ENCODE peak calls at places on chromosome 12, in seven cellular contexts. K is Peyer's patch, H is Karpas-422, E is cardiac muscle cell, A is neural progenitor cell, U is A549, C is neuronal stem cell. T is an unnamed sample.

GRCh38 chr12:106981781-106982180 is 5.2 kb downstream of the MTERF2 start:
- DNase-seq in A (no peak), U (no peak), E (peak; percentile 77), C (no peak), K (no peak), H (no peak), T (no peak)

GRCh38 chr12:64181504-64182291 is 40.4 kb downstream of the KICS2 start:
- DNase-seq in E (peak; percentile 92), U (peak; percentile 69), K (peak; percentile 54), C (peak; percentile 23), H (peak; percentile 33), A (peak; percentile 49), T (no peak)

GRCh38 chr12:6277982-6278438 is 32.5 kb upstream of the PLEKHG6 start:
- DNase-seq in E (no peak), U (no peak), H (no peak), C (no peak), A (no peak), K (peak; percentile 59), T (no peak)

GRCh38 chr12:121590476-121591143 is 9.8 kb upstream of the KDM2B start:
- DNase-seq in U (no peak), K (peak; percentile 68), A (peak; percentile 74), C (peak; percentile 63), E (peak; percentile 26), H (peak; percentile 34), T (peak; percentile 67)

GRCh38 chr12:116565963-116566362 is 6.8 kb downstream of the MAP1LC3B2 start:
- DNase-seq in H (peak; percentile 38), C (no peak), K (no peak), A (no peak), U (no peak), E (no peak), T (no peak)

GRCh38 chr12:115710104-115710564 is 567.4 kb downstream of the MED13L start:
- DNase-seq in U (peak; percentile 7), H (no peak), K (no peak), A (no peak), E (peak; percentile 67), C (no peak), T (no peak)

GRCh38 chr12:93785262-93786010 is 108.3 kb downstream of the CRADD start:
- DNase-seq in A (peak; percentile 19), C (peak; percentile 27), H (no peak), E (peak; percentile 94), U (peak; percentile 86), K (peak; percentile 79), T (peak; percentile 40)

GRCh38 chr12:122785503-122785902 is 11.1 kb downstream of the CCDC62 start:
- DNase-seq in E (no peak), K (no peak), C (no peak), H (no peak), U (no peak), A (no peak), T (no peak)

GRCh38 chr12:116461060-116461459 is 98.1 kb upstream of the MAP1LC3B2 start:
- DNase-seq in H (no peak), U (no peak), K (no peak), A (no peak), E (no peak), C (no peak), T (no peak)

GRCh38 chr12:12684375-12685106 is 11.4 kb downstream of the GPR19 start:
- DNase-seq in C (peak; percentile 97), U (no peak), K (no peak), E (peak; percentile 68), A (peak; percentile 97), H (no peak), T (peak; percentile 72)

GRCh38 chr12:196436-196835 is 17.5 kb downstream of the SLC6A12 start:
- DNase-seq in K (no peak), U (no peak), E (no peak), C (no peak), A (no peak), H (no peak), T (no peak)

GRCh38 chr12:123237646-123238329 is 4.6 kb downstream of the MTRFR start:
- DNase-seq in H (peak; percentile 89), C (no peak), K (peak; percentile 90), A (peak; percentile 53), E (peak; percentile 81), U (peak; percentile 49), T (peak; percentile 71)

DNA sequence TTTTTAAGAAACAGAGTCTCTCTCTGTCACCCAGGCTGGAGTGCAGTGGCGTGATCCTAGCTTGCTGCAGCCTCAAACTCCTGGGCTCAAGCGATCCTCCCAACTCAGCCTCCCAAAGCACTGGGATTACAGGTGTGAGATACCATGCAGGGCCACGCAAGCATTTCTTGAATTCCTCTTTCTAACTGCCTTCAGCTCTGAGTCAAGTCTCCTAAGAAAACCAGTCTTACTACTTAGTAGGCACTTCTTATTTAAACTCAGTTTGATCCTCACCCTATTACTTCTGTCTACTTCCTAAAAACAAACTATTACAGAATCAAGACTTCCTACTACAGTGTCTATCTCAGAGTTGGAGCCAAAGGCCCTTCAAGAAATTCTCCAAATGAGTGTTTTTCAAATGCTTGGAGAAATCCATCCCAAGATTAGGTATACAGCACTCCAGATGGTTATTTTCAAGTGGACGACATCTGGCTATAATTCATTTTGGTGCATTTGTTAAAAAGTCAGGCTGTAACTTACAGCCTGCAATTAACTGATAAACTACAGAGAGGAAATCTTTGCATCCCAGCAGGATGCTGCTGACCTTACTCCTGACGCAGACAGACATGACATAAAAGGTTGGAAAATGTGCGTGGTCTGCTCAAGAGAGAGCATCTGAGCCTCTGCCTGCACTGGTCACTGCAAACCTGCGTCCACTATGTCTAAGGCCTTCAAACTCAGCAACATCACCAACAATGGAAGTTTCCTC is 34.8 kb downstream of the SSH1 start:
- DNase-seq in E (peak; percentile 56), K (no peak), C (no peak), H (no peak), U (no peak), A (no peak), T (no peak)
- H3K4me1 ChIP-seq in E (peaks cover 22% of the 10 kb centered on the region), K (no peaks in the 10 kb centered on the region), C (peaks cover 16% of the 10 kb centered on the region), H (peaks cover 74% of the 10 kb centered on the region), U (peaks cover 56% of the 10 kb centered on the region), A (peaks cover 24% of the 10 kb centered on the region), T (no peaks in the 10 kb centered on the region)

GRCh38 chr12:113082486-113083148 is 26.1 kb downstream of the DTX1 start:
- DNase-seq in E (no peak), K (no peak), U (no peak), A (no peak), H (no peak), C (no peak), T (no peak)

GRCh38 chr12:113087193-113087592 is 30.7 kb downstream of the DTX1 start:
- DNase-seq in E (no peak), C (no peak), H (no peak), A (no peak), U (no peak), K (no peak), T (peak; percentile 68)

GRCh38 chr12:113086249-113087164 is 30.0 kb downstream of the DTX1 start:
- DNase-seq in A (no peak), U (no peak), K (peak; percentile 84), C (no peak), E (peak; percentile 21), H (no peak), T (peak; percentile 94)

GRCh38 chr12:113081785-113082296 is 25.3 kb downstream of the DTX1 start:
- DNase-seq in U (no peak), E (no peak), H (no peak), K (no peak), C (no peak), A (no peak), T (no peak)

DNA sequence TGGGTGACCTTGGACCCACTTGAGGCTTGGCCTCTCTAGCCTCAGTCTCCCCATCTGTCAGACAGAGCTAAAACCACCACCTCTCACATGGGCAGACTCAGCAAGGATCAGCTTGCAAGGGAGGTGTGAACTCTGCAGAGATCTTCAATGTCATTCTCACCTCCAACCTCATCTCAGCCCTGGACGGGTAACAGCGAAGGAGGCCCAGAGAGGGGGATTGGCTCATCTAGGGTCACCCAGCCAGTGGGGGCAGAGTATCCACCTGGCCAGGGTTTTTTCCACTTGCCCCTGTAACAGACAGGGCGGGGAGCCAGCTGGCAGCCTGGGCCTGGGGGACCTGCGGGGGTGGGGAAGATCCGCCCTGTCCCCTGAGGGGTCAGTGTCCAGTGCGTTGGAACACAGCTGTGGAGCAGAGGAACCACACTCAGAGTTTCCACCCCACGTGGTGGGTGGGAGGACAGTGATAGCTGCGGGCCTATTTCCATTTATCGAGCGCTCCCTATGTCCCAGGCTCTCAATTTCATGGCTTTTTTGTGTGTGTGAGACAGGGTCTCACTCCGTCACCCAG is 27.4 kb downstream of the DTX1 start:
- DNase-seq in A (no peak), K (no peak), C (no peak), U (no peak), E (no peak), H (no peak), T (no peak)
- H3K27ac ChIP-seq in A (no peak overlapping the region), K (no peak overlapping the region), C (no peak overlapping the region), U (no peak overlapping the region), E (no peak overlapping the region), H (peak overlapping the region; percentile 93), T (peak overlapping the region; percentile 95)

GRCh38 chr12:94940771-94941170 is 62.7 kb downstream of the NDUFA12 start:
- DNase-seq in K (no peak), A (no peak), U (no peak), C (no peak), E (no peak), H (no peak), T (no peak)

GRCh38 chr12:94941440-94941862 is 62.0 kb downstream of the NDUFA12 start:
- DNase-seq in K (peak; percentile 56), A (peak; percentile 11), U (no peak), C (no peak), E (peak; percentile 63), H (peak; percentile 26), T (no peak)

GRCh38 chr12:94948232-94948810 is 55.2 kb downstream of the NDUFA12 start:
- DNase-seq in A (no peak), H (peak; percentile 47), E (no peak), C (no peak), U (no peak), K (no peak), T (no peak)

GRCh38 chr12:94938583-94938982 is 64.9 kb downstream of the NDUFA12 start:
- DNase-seq in K (no peak), U (no peak), A (no peak), E (no peak), C (no peak), H (no peak), T (no peak)

DNA sequence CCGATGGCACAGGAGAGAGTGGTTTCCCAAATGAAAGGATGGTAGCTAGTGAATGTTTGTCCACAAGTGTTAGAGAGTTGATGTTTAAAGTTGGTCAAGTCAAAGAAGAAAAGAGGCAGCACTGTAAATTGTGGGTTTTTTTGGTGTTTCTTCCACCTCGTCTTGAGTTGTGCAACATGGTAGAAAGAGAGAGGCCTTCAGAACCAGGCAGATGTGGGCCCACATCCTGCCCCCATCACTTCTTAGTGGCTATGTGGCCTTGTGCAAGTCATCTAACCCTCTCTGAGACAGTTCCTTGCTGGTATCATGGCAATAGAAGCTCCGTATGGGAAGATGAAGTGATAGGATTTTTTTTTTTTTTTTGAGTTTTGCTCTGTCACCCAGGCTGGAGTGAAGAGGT is 60.8 kb downstream of the NDUFA12 start:
- DNase-seq in C (no peak), E (no peak), A (no peak), K (no peak), U (no peak), H (no peak), T (peak; percentile 18)
- H3K4me1 ChIP-seq in C (peaks cover 2% of the 10 kb centered on the region), E (peaks cover 3% of the 10 kb centered on the region), A (peaks cover 15% of the 10 kb centered on the region), K (no peaks in the 10 kb centered on the region), U (peaks cover 3% of the 10 kb centered on the region), H (no peaks in the 10 kb centered on the region), T (peaks cover 12% of the 10 kb centered on the region)

DNA sequence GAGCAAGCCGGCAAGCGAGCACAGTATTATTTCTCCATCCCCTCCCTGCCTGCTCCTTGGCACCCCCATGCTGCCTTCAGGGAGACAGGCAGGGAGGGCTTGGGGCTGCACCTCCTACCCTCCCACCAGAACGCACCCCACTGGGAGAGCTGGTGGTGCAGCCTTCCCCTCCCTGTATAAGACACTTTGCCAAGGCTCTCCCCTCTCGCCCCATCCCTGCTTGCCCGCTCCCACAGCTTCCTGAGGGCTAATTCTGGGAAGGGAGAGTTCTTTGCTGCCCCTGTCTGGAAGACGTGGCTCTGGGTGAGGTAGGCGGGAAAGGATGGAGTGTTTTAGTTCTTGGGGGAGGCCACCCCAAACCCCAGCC is 3.9 kb upstream of the NXPH4 start:
- DNase-seq in C (no peak), K (no peak), H (no peak), E (no peak), U (no peak), A (no peak), T (no peak)
- H3K27ac ChIP-seq in C (no peak overlapping the region), K (no peak overlapping the region), H (no peak overlapping the region), E (no peak overlapping the region), U (no peak overlapping the region), A (no peak overlapping the region), T (no peak overlapping the region)

T was measured in DND-41.